ENCODE peak calls at places on chromosomes 6 and 20, in ten cellular contexts. S, Z, H, B, P, C, W, Q, G and K are unnamed samples.

GRCh38 chr6:98885330-98885729 is 51.0 kb downstream of the POU3F2 start:
- DNase-seq in S (no peak), Z (no peak), H (no peak), B (no peak), P (no peak), C (no peak), W (no peak), Q (no peak), G (no peak), K (no peak)

GRCh38 chr6:90894285-90895144 is 307.6 kb upstream of the MAP3K7 start:
- DNase-seq in S (no peak), Z (no peak), H (no peak), B (no peak), P (no peak), C (no peak), W (no peak), Q (no peak), G (no peak), K (no peak)

GRCh38 chr6:47064274-47064673 is 22.1 kb upstream of the ADGRF1 start:
- DNase-seq in S (no peak), Z (no peak), H (no peak), B (no peak), P (no peak), C (no peak), W (no peak), Q (no peak), G (no peak), K (no peak)

GRCh38 chr6:28589234-28589951 is 63.7 kb downstream of the GPX5 start:
- DNase-seq in S (peak), Z (peak), H (peak), B (peak), P (peak), C (peak), W (peak), Q (peak), G (peak), K (peak)

GRCh38 chr6:141307309-141307998 is 825.3 kb upstream of the GJE1 start:
- DNase-seq in S (no peak), Z (no peak), H (no peak), B (no peak), P (no peak), C (peak), W (no peak), Q (no peak), G (no peak), K (no peak)

GRCh38 chr20:2978519-2978918 is 64.9 kb upstream of the GNRH2 start:
- DNase-seq in S (no peak), Z (no peak), H (no peak), B (no peak), P (no peak), C (peak), W (no peak), Q (no peak), G (no peak), K (no peak)

GRCh38 chr20:38658879-38659612 is 57.4 kb downstream of the ARHGAP40 start:
- DNase-seq in S (peak), Z (no peak), H (peak), B (peak), P (peak), C (peak), W (peak), Q (no peak), G (no peak), K (peak)

GRCh38 chr6:9537381-9537780 is 877.5 kb downstream of the TFAP2A start:
- DNase-seq in S (no peak), Z (peak), H (peak), B (peak), P (no peak), C (no peak), W (no peak), Q (no peak), G (no peak), K (no peak)

GRCh38 chr6:150695652-150696051 is 96.0 kb downstream of the PLEKHG1 start:
- DNase-seq in S (no peak), Z (peak), H (no peak), B (peak), P (no peak), C (no peak), W (no peak), Q (no peak), G (no peak), K (no peak)

GRCh38 chr20:16608265-16608636 is 35.0 kb upstream of the KIF16B start:
- DNase-seq in S (no peak), Z (no peak), H (peak), B (peak), P (no peak), C (no peak), W (no peak), Q (no peak), G (no peak), K (no peak)

GRCh38 chr6:21949211-21949801 is 347.5 kb downstream of the PRL start:
- DNase-seq in S (no peak), Z (no peak), H (no peak), B (peak), P (no peak), C (no peak), W (no peak), Q (no peak), G (no peak), K (no peak)

GRCh38 chr6:16747232-16748027 is 13.8 kb downstream of the ATXN1 start:
- DNase-seq in S (no peak), Z (peak), H (peak), B (peak), P (no peak), C (no peak), W (no peak), Q (no peak), G (no peak), K (no peak)

GRCh38 chr6:157789861-157790260 is 33.2 kb upstream of the SNX9 start:
- DNase-seq in S (no peak), Z (no peak), H (no peak), B (no peak), P (peak), C (no peak), W (no peak), Q (no peak), G (no peak), K (no peak)

GRCh38 chr6:131250121-131250520 is 114.9 kb downstream of the AKAP7 start:
- DNase-seq in S (peak), Z (peak), H (peak), B (peak), P (peak), C (peak), W (peak), Q (peak), G (peak), K (no peak)

DNA sequence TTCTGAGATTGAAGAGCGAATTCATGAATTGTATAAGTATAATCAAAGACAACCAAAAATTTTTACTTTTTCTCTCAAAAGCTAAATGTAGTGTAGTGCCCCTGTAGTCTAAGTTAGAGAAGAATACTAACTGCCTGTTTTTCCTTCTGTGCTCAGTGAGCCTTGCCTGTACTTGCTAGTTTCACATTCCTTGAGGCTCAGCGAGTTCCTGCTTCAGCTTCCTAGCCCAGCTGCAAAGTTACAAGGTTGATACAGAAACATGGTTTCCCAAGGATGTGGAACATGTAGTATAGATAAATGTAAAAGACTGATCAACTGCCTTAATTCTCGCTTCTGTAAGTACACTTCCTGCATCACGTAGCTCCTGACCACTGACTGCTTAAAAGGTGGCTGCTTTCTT is 33.1 kb upstream of the SEC63 start:
- DNase-seq in S (no peak), Z (peak), H (peak), B (no peak), P (no peak), C (peak), W (no peak), Q (no peak), G (no peak), K (no peak)
- TF ChIP-seq CTCF in S (no peak), Z (no peak), H (no peak), B (no peak), P (no peak), C (no peak), W (no peak), Q (no peak), G (no peak), K (no peak)

DNA sequence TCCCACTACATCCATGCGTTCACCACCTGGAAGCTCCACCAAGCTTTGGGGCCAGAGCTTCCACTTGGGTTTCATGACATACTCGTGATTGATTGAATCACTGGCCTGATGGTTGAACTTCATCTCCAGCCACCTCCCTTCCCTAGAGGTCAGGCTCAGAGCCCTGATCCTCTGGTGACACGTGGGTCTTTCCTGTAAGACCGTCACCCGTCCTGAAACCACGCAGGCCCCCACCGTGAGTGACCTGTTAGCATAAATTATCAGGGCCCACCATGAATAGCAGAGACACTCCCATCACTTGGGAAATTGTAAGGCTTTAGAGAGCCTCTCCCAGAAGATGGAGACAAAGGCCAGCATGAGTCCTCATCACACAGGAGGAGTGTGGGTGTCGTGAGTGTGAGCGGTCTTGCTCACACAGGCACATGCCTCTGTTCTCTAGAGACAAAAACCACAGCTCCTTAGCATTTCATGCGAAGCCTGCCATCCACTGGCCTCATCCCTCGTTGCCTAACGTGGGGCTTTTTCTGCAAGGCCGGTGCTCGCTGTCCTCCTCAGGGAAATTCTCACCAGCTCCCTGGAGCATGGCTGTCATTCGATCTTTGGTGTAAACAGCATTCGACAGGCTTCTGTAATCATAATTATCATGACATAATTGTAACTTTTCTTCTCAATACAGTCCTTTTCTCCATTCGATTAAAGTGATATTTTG is 65.1 kb upstream of the DUSP22 start:
- DNase-seq in S (no peak), Z (peak), H (no peak), B (no peak), P (no peak), C (peak), W (peak), Q (no peak), G (peak), K (peak)
- TF ChIP-seq CTCF in S (no peak), Z (peak), H (no peak), B (no peak), P (no peak), C (peak), W (peak), Q (no peak), G (peak), K (no peak)

DNA sequence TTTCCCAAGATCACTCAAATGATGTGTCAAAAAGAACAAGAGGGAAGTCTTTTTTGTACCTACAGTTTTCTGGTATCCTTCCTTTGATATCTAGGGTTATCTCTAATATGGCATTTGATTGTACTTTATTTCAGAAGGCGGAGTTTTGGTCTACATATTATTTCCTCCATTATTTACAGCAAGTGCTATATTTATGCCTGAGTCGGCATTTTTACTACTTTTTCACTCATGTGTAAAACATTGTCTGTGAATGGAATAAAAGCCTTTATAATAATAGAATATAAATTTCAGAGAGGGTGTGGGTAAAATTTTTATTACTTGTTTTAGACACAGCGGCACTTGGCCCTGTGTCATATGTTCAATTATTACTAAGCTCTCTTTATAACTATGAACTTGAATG is 398.4 kb downstream of the BCKDHB start:
- DNase-seq in S (no peak), Z (no peak), H (no peak), B (no peak), P (no peak), C (no peak), W (no peak), Q (no peak), G (no peak), K (no peak)
- TF ChIP-seq CTCF in S (no peak), Z (no peak), H (no peak), B (no peak), P (no peak), C (no peak), W (no peak), Q (no peak), G (no peak), K (no peak)

GRCh38 chr6:161750677-161751076 is 476.8 kb upstream of the AGPAT4 start:
- DNase-seq in S (no peak), Z (no peak), H (no peak), B (no peak), P (no peak), C (no peak), W (no peak), Q (no peak), G (no peak), K (no peak)

GRCh38 chr6:161745594-161745993 is 471.7 kb upstream of the AGPAT4 start:
- DNase-seq in S (no peak), Z (no peak), H (no peak), B (no peak), P (no peak), C (no peak), W (no peak), Q (no peak), G (no peak), K (no peak)

GRCh38 chr6:161745128-161745527 is 471.3 kb upstream of the AGPAT4 start:
- DNase-seq in S (no peak), Z (no peak), H (no peak), B (no peak), P (no peak), C (no peak), W (no peak), Q (no peak), G (no peak), K (no peak)

GRCh38 chr6:161749576-161749975 is 475.7 kb upstream of the AGPAT4 start:
- DNase-seq in S (no peak), Z (no peak), H (no peak), B (no peak), P (no peak), C (no peak), W (no peak), Q (no peak), G (no peak), K (no peak)

GRCh38 chr6:161748535-161749386 is 474.9 kb upstream of the AGPAT4 start:
- DNase-seq in S (peak), Z (no peak), H (peak), B (peak), P (peak), C (peak), W (peak), Q (peak), G (no peak), K (peak)
- TF ChIP-seq CTCF in S (peak), Z (no peak), H (peak), B (peak), P (peak), C (peak), W (no peak), Q (peak), G (peak), K (peak)